ENCODE peak calls at places on chromosomes 12 and 14, in six cellular contexts. T, X, A, S, G and C are unnamed samples.

GRCh38 chr14:21043387-21044105 is 1.4 kb downstream of the RNASE7 start:
- DNase-seq in T (no peak), X (no peak), A (no peak), S (no peak), G (no peak), C (no peak)

GRCh38 chr12:20368653-20369163 is 371 bp downstream of the PDE3A start:
- DNase-seq in T (peak; percentile 27), X (peak; percentile 74), A (peak; percentile 59), S (peak; percentile 37), G (peak; percentile 31), C (peak; percentile 55)

GRCh38 chr12:90829044-90829443 is 125.9 kb downstream of the CCER1 start:
- DNase-seq in T (no peak), X (no peak), A (no peak), S (no peak), G (no peak), C (no peak)

GRCh38 chr14:63542231-63542999 is 762 bp downstream of the PPP2R5E start:
- DNase-seq in T (no peak), X (peak; percentile 84), A (peak; percentile 46), S (no peak), G (peak; percentile 26), C (peak; percentile 26)

GRCh38 chr14:75234173-75234855 is 44.3 kb upstream of the FOS start:
- DNase-seq in T (peak; percentile 34), X (peak; percentile 82), A (no peak), S (peak; percentile 90), G (peak; percentile 51), C (peak; percentile 80)

GRCh38 chr12:84730561-84731162 is 181.9 kb downstream of the SLC6A15 start:
- DNase-seq in T (no peak), X (no peak), A (no peak), S (no peak), G (no peak), C (no peak)

GRCh38 chr12:124734224-124734788 is 129.4 kb downstream of the SCARB1 start:
- DNase-seq in T (peak; percentile 29), X (peak; percentile 76), A (peak; percentile 74), S (peak; percentile 54), G (no peak), C (no peak)

GRCh38 chr12:113239811-113240331 is 18.6 kb downstream of the TPCN1 start:
- DNase-seq in T (peak; percentile 69), X (no peak), A (peak; percentile 69), S (no peak), G (no peak), C (peak; percentile 67)

GRCh38 chr14:67963960-67964359 is 144.4 kb downstream of the RAD51B start:
- DNase-seq in T (no peak), X (no peak), A (no peak), S (no peak), G (no peak), C (no peak)

GRCh38 chr12:7107181-7108041 is 1.6 kb downstream of the C1RL start:
- DNase-seq in T (no peak), X (no peak), A (no peak), S (no peak), G (no peak), C (no peak)
- H3K27ac ChIP-seq in T (peak overlapping the region; percentile 93), X (peak overlapping the region; percentile 90), A (no peak overlapping the region), S (peak overlapping the region; percentile 97), G (peak overlapping the region; percentile 90), C (no peak overlapping the region)

GRCh38 chr14:88804477-88804876 is 11.7 kb upstream of the EML5 start:
- DNase-seq in T (no peak), X (no peak), A (no peak), S (no peak), G (no peak), C (no peak)
- H3K27ac ChIP-seq in T (no peak overlapping the region), X (no peak overlapping the region), A (no peak overlapping the region), S (no peak overlapping the region), G (no peak overlapping the region), C (no peak overlapping the region)

GRCh38 chr12:47586952-47587669 is 118.7 kb downstream of the RPAP3 start:
- DNase-seq in T (no peak), X (no peak), A (no peak), S (no peak), G (no peak), C (no peak)

GRCh38 chr12:47591387-47591786 is 114.4 kb downstream of the RPAP3 start:
- DNase-seq in T (no peak), X (no peak), A (no peak), S (no peak), G (no peak), C (no peak)

GRCh38 chr12:47590771-47591368 is 115.0 kb downstream of the RPAP3 start:
- DNase-seq in T (no peak), X (no peak), A (no peak), S (no peak), G (no peak), C (no peak)

DNA sequence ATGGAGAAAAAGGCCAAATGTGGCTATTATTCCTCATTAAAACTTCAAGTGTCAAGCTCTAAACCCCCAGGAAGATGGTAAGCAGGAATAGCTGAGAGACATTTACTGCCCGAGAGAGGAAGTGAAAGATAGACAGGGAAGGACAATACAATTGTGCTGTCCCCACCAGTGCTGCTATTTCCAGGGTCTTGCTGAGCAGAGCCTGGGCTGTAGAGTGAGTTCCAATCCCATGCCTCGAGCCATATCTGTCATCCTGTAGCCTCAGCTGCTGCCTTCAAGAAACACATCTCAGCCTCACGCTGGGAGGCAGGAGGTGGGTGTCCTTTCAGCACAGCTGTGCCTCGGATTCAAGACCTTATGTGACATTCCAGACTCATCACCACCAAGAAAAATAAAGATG is 114.0 kb downstream of the RPAP3 start:
- DNase-seq in T (no peak), X (no peak), A (no peak), S (no peak), G (no peak), C (no peak)
- H3K27ac ChIP-seq in T (peak overlapping the region; percentile 13), X (peak overlapping the region; percentile 9), A (no peak overlapping the region), S (no peak overlapping the region), G (peak overlapping the region; percentile 0), C (no peak overlapping the region)

GRCh38 chr14:99704037-99704436 is 19.9 kb downstream of the CYP46A1 start:
- DNase-seq in T (no peak), X (no peak), A (no peak), S (no peak), G (no peak), C (no peak)
- H3K27ac ChIP-seq in T (no peak overlapping the region), X (no peak overlapping the region), A (no peak overlapping the region), S (no peak overlapping the region), G (no peak overlapping the region), C (no peak overlapping the region)